ENCODE peak calls at places on chromosomes 12 and 14, in four cellular contexts. H, T, W and S are unnamed samples.

GRCh38 chr14:89214221-89214965 is 202.6 kb downstream of the FOXN3 start:
- DNase-seq in H (no peak), T (no peak), W (peak), S (no peak)

GRCh38 chr12:92108651-92109050 is 37.0 kb downstream of the BTG1 start:
- DNase-seq in H (peak), T (peak), W (peak), S (no peak)

GRCh38 chr12:132046561-132046960 is 96.8 kb downstream of the EP400 start:
- DNase-seq in H (peak), T (peak), W (peak), S (no peak)

GRCh38 chr14:69532561-69533335 is 41.9 kb downstream of the CCDC177 start:
- DNase-seq in H (no peak), T (no peak), W (no peak), S (no peak)

GRCh38 chr12:44433647-44434046 is 442.5 kb downstream of the NELL2 start:
- DNase-seq in H (no peak), T (no peak), W (no peak), S (no peak)

GRCh38 chr14:53306926-53307325 is 153.8 kb upstream of the DDHD1 start:
- DNase-seq in H (peak), T (no peak), W (peak), S (no peak)

GRCh38 chr12:2231956-2232355 is 179.2 kb downstream of the CACNA1C start:
- DNase-seq in H (no peak), T (no peak), W (no peak), S (no peak)

GRCh38 chr12:58443981-58444371 is 476.3 kb downstream of the LRIG3 start:
- DNase-seq in H (peak), T (peak), W (peak), S (no peak)

GRCh38 chr12:104909761-104910160 is 48.3 kb downstream of the SLC41A2 start:
- DNase-seq in H (peak), T (no peak), W (peak), S (no peak)

GRCh38 chr12:20695232-20695631 is at the start of gene SLCO1C1:
- DNase-seq in H (no peak), T (no peak), W (no peak), S (no peak)

GRCh38 chr12:92143280-92143679 is 2.4 kb downstream of the BTG1 start:
- DNase-seq in H (peak), T (no peak), W (no peak), S (no peak)

GRCh38 chr12:110860833-110861291 is 14.1 kb downstream of the CCDC63 start:
- DNase-seq in H (no peak), T (no peak), W (no peak), S (no peak)

GRCh38 chr12:53676715-53677611 is 1.1 kb upstream of the ATP5MC2 start:
- DNase-seq in H (peak), T (no peak), W (peak), S (no peak)

GRCh38 chr12:127779301-127780045 is 487.5 kb upstream of the TMEM132C start:
- DNase-seq in H (no peak), T (no peak), W (no peak), S (no peak)

GRCh38 chr12:46722737-46723136 is 103.1 kb downstream of the SLC38A4 start:
- DNase-seq in H (peak), T (no peak), W (peak), S (no peak)

GRCh38 chr14:74604896-74605295 is 7.1 kb downstream of the LTBP2 start:
- DNase-seq in H (peak), T (no peak), W (no peak), S (no peak)

GRCh38 chr12:32671930-32672785 is 6.9 kb upstream of the DNM1L start:
- DNase-seq in H (peak), T (peak), W (peak), S (no peak)

GRCh38 chr12:102874819-102875218 is 42.2 kb downstream of the PAH start:
- DNase-seq in H (no peak), T (no peak), W (no peak), S (no peak)

GRCh38 chr12:2276288-2276842 is 223.6 kb downstream of the CACNA1C start:
- DNase-seq in H (peak), T (no peak), W (no peak), S (no peak)

GRCh38 chr12:94418517-94418916 is 41.1 kb downstream of the CEP83 start:
- DNase-seq in H (peak), T (no peak), W (no peak), S (no peak)

GRCh38 chr12:121133838-121134237 is 1.2 kb downstream of the P2RX7 start:
- DNase-seq in H (no peak), T (no peak), W (no peak), S (no peak)

GRCh38 chr12:75444444-75445136 is 36.0 kb upstream of the GLIPR1 start:
- DNase-seq in H (peak), T (no peak), W (peak), S (no peak)

GRCh38 chr14:100988011-100988410 is 84.5 kb upstream of the RTL1 start:
- DNase-seq in H (no peak), T (no peak), W (no peak), S (no peak)

GRCh38 chr12:104419717-104420116 is 37.0 kb upstream of the CHST11 start:
- DNase-seq in H (no peak), T (no peak), W (no peak), S (no peak)

GRCh38 chr12:106213721-106214121 is 34.1 kb downstream of the CKAP4 start:
- DNase-seq in H (no peak), T (no peak), W (no peak), S (no peak)

GRCh38 chr12:122238861-122239260 is 13.0 kb upstream of the DIABLO start:
- DNase-seq in H (no peak), T (no peak), W (no peak), S (no peak)

GRCh38 chr14:99260652-99261551 is 11.1 kb downstream of the BCL11B start:
- DNase-seq in H (no peak), T (no peak), W (no peak), S (no peak)

GRCh38 chr12:53481957-53482586 is 17.2 kb downstream of the MAP3K12 start:
- DNase-seq in H (no peak), T (no peak), W (no peak), S (no peak)

GRCh38 chr12:55619352-55620138 is 17.1 kb upstream of the OR10P1 start:
- DNase-seq in H (peak), T (peak), W (peak), S (no peak)

GRCh38 chr12:82434392-82434911 is 76.1 kb downstream of the METTL25 start:
- DNase-seq in H (no peak), T (no peak), W (no peak), S (no peak)

GRCh38 chr12:90585640-90586304 is 369.2 kb downstream of the CCER1 start:
- DNase-seq in H (peak), T (no peak), W (peak), S (no peak)

GRCh38 chr14:65639216-65639615 is 226.7 kb downstream of the FUT8 start:
- DNase-seq in H (peak), T (no peak), W (no peak), S (no peak)

GRCh38 chr12:125949471-125949870 is 884.2 kb downstream of the AACS start:
- DNase-seq in H (no peak), T (no peak), W (no peak), S (no peak)

GRCh38 chr14:21988413-21988812 is 314.8 kb upstream of the OR4E1 start:
- DNase-seq in H (no peak), T (no peak), W (no peak), S (no peak)

GRCh38 chr14:21987937-21988336 is 314.3 kb upstream of the OR4E1 start:
- DNase-seq in H (peak), T (no peak), W (peak), S (no peak)

GRCh38 chr14:21989090-21989489 is 315.5 kb upstream of the OR4E1 start:
- DNase-seq in H (no peak), T (no peak), W (no peak), S (no peak)

GRCh38 chr14:21991130-21991529 is 317.5 kb upstream of the OR4E1 start:
- DNase-seq in H (no peak), T (no peak), W (no peak), S (no peak)

GRCh38 chr14:21990116-21990515 is 316.5 kb upstream of the OR4E1 start:
- DNase-seq in H (peak), T (no peak), W (no peak), S (no peak)
- TF ChIP-seq CTCF in H (peak), T (peak), W (peak), S (peak)

GRCh38 chr12:70415987-70416386 is 49.9 kb downstream of the KCNMB4 start:
- DNase-seq in H (no peak), T (no peak), W (no peak), S (no peak)
- TF ChIP-seq CTCF in H (no peak), T (no peak), W (no peak), S (no peak)

GRCh38 chr14:104226421-104227385 is 88.3 kb downstream of the KIF26A start:
- DNase-seq in H (no peak), T (no peak), W (no peak), S (no peak)
- TF ChIP-seq CTCF in H (no peak), T (no peak), W (no peak), S (no peak)

DNA sequence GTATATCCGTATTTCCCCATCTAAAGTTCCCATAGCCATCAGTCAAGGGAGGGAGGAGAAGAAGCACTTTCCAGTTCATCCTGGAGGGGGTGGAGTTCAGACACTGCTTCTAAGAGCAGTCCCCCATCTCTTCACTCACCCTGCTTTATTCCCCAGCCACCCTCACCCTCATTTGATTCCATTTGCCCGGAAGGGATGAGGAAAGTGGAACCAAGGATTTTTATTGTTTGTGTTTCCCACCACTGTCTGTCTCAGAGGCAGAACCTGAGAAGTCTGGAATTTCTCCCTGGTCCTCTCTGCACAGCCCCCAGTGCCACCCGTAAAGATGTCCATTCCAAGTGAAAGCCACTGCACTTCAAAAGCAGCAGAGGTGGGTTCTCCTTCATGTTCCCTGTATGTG is 134.2 kb upstream of the HIF1A start:
- DNase-seq in H (peak), T (no peak), W (peak), S (no peak)
- TF ChIP-seq CTCF in H (peak), T (peak), W (peak), S (peak)

GRCh38 chr12:115491851-115492250 is 785.6 kb downstream of the MED13L start:
- DNase-seq in H (no peak), T (no peak), W (no peak), S (no peak)

GRCh38 chr12:115492553-115492952 is 784.9 kb downstream of the MED13L start:
- DNase-seq in H (no peak), T (no peak), W (no peak), S (no peak)

GRCh38 chr12:115500872-115501271 is 776.6 kb downstream of the MED13L start:
- DNase-seq in H (no peak), T (no peak), W (peak), S (no peak)

GRCh38 chr12:115495300-115495699 is 782.2 kb downstream of the MED13L start:
- DNase-seq in H (no peak), T (no peak), W (no peak), S (no peak)
- TF ChIP-seq CTCF in H (no peak), T (no peak), W (no peak), S (no peak)

DNA sequence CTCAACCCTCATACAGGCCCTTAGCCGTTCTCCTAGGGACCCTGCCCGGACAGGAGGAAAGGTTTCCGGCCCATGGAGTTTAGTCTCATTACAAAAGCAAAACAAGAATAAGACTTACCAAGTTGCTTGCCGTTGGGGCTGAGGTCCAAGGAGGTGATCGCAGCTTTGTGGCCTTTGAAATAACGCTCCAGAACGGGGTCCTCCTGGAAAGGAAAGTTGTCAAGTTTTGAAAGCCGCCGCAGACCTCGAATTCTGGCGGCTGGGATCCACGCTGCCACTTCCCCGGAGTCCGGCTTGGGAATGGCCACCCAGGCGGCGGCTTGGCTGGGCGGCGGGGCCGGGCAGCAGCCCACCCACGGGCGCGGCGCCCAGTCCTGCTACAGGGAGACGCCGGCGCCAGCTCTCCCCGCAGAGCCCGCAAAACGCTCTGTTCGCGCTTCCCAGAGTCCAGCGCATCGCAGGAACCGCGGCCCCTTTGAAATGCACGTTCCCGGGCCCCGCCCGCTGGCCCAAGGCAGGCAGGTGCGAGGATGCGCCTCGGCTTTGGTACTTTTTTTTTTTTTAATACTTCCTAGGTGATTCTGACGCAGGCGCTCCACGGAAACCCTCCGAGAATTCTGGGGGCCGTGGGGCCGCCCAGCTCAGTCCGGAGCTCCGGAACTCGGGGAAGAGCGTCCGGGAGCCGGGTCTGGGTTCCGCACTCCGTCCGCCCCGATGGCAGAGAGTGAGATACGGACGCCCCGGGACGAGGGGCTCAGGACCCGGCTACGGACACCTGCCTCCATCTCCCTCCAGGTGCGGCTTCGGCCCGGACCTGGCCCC is 617 bp upstream of the GALNT4 start:
- DNase-seq in H (no peak), T (no peak), W (no peak), S (no peak)
- TF ChIP-seq CTCF in H (no peak), T (no peak), W (no peak), S (peak)

GRCh38 chr14:72943876-72944430 is 17.7 kb downstream of the DCAF4 start:
- DNase-seq in H (no peak), T (no peak), W (no peak), S (no peak)
- TF ChIP-seq CTCF in H (no peak), T (no peak), W (no peak), S (no peak)

GRCh38 chr14:59190372-59190771 is 1.9 kb downstream of the DAAM1 start:
- DNase-seq in H (no peak), T (no peak), W (peak), S (no peak)
- TF ChIP-seq CTCF in H (peak), T (no peak), W (peak), S (no peak)

GRCh38 chr14:50039120-50039517 is 77.3 kb downstream of the VCPKMT start:
- DNase-seq in H (no peak), T (no peak), W (no peak), S (no peak)

GRCh38 chr14:50039734-50040400 is 76.5 kb downstream of the VCPKMT start:
- DNase-seq in H (no peak), T (no peak), W (peak), S (no peak)

GRCh38 chr14:50037837-50038236 is 78.5 kb downstream of the VCPKMT start:
- DNase-seq in H (no peak), T (no peak), W (no peak), S (no peak)

GRCh38 chr14:50037240-50037639 is 79.1 kb downstream of the VCPKMT start:
- DNase-seq in H (no peak), T (no peak), W (no peak), S (no peak)

GRCh38 chr14:50038398-50039119 is 77.8 kb downstream of the VCPKMT start:
- DNase-seq in H (peak), T (peak), W (peak), S (no peak)
- TF ChIP-seq CTCF in H (no peak), T (peak), W (peak), S (no peak)

DNA sequence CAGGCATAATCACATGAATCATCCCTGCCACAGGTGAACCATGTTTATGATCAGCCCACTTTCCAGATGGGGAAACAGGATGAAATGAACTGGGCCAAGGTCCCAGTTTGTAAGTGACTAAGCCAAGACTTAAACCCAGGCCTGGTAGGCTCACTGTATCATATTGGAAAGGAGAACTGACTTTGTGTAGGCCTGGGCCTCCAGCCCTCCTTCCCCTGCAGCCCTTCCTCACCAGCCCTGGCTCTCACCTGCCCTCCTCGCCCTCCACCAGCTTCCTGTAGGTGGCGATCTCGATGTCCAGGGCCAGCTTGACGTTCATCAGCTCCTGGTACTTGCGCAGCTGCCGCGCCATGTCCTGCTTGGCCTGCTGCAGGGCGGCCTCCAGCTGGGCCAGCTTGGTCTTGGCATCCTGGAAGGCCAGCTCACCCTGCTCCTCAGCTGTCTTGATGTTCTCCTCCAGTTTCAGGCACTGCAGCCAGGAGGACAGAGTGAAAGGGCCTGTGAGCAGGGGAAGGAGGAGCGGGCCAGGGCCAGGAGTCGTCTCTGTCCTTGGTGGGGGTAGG is 19.8 kb downstream of the KRT80 start:
- DNase-seq in H (peak), T (no peak), W (no peak), S (no peak)
- TF ChIP-seq CTCF in H (peak), T (peak), W (peak), S (peak)